ENCODE peak calls at places on chromosomes 16 and 17, in eight cellular contexts. Q is A172; J is activated naive CD4-positive, alpha-beta T cell treated with Interleukin-2 at 50 U/mL for 16 hours; B is NCI-H1105; P is activated T-helper 1 cell treated with Interleukin-2 at 50 U/mL for 16 hours; T is posterior cingulate gyrus; O is AML-193; C is NCI-H524. D is an unnamed sample.

GRCh38 chr17:3556905-3557767 is 476 bp downstream of the TRPV3 start:
- DNase-seq in Q (peak; percentile 52), J (no peak), B (no peak), P (no peak), T (no peak), O (no peak), C (no peak), D (no peak)

GRCh38 chr16:23131841-23132576 is 17.2 kb downstream of the USP31 start:
- DNase-seq in Q (no peak), J (no peak), B (no peak), P (no peak), T (peak; percentile 29), O (no peak), C (no peak), D (no peak)

GRCh38 chr16:81168406-81168805 is 70.1 kb upstream of the BCO1 start:
- DNase-seq in Q (no peak), J (no peak), B (no peak), P (no peak), T (no peak), O (no peak), C (no peak), D (no peak)

GRCh38 chr16:53732296-53732929 is 28.5 kb downstream of the FTO start:
- DNase-seq in Q (no peak), J (no peak), B (no peak), P (no peak), T (no peak), O (no peak), C (no peak), D (no peak)

GRCh38 chr16:53530046-53530445 is 27.0 kb upstream of the AKTIP start:
- DNase-seq in Q (no peak), J (no peak), B (peak; percentile 89), P (no peak), T (no peak), O (no peak), C (peak; percentile 90), D (peak; percentile 65)

GRCh38 chr17:80031691-80032480 is 3.8 kb downstream of the TBC1D16 start:
- DNase-seq in Q (no peak), J (no peak), B (no peak), P (no peak), T (no peak), O (no peak), C (peak; percentile 60), D (peak; percentile 47)

GRCh38 chr17:74244128-74244527 is 29.9 kb upstream of the DNAI2 start:
- DNase-seq in Q (no peak), J (no peak), B (no peak), P (no peak), T (no peak), O (no peak), C (no peak), D (no peak)

GRCh38 chr16:56559109-56559508 is 5.8 kb upstream of the MT4 start:
- DNase-seq in Q (no peak), J (no peak), B (no peak), P (no peak), T (no peak), O (no peak), C (no peak), D (no peak)

GRCh38 chr17:55962931-55963378 is 190.3 kb upstream of the ANKFN1 start:
- DNase-seq in Q (no peak), J (no peak), B (no peak), P (no peak), T (no peak), O (no peak), C (no peak), D (no peak)

GRCh38 chr16:57304169-57305061 is 19.9 kb upstream of the PLLP start:
- DNase-seq in Q (peak; percentile 91), J (no peak), B (no peak), P (no peak), T (no peak), O (no peak), C (no peak), D (no peak)

GRCh38 chr17:41082565-41083136 is 1.3 kb upstream of the KRTAP4-7 start:
- DNase-seq in Q (peak; percentile 49), J (no peak), B (no peak), P (no peak), T (no peak), O (no peak), C (no peak), D (no peak)

GRCh38 chr17:6506679-6507231 is 49.6 kb downstream of the PITPNM3 start:
- DNase-seq in Q (peak; percentile 99), J (no peak), B (no peak), P (no peak), T (no peak), O (no peak), C (no peak), D (no peak)

GRCh38 chr16:50151322-50151721 is 1.8 kb upstream of the TENT4B start:
- DNase-seq in Q (no peak), J (no peak), B (no peak), P (no peak), T (no peak), O (no peak), C (no peak), D (no peak)

GRCh38 chr17:38745545-38745944 is 2.6 kb downstream of the PCGF2 start:
- DNase-seq in Q (no peak), J (no peak), B (peak; percentile 72), P (no peak), T (no peak), O (no peak), C (peak; percentile 89), D (peak; percentile 84)

GRCh38 chr16:14240216-14240843 is 169.2 kb downstream of the MRTFB start:
- DNase-seq in Q (no peak), J (no peak), B (no peak), P (no peak), T (no peak), O (no peak), C (no peak), D (no peak)

GRCh38 chr17:61996916-61997605 is 68.0 kb downstream of the MED13 start:
- DNase-seq in Q (no peak), J (no peak), B (no peak), P (no peak), T (no peak), O (no peak), C (no peak), D (no peak)

GRCh38 chr16:27403601-27403992 is 1.6 kb downstream of the IL21R start:
- DNase-seq in Q (no peak), J (peak; percentile 15), B (no peak), P (no peak), T (no peak), O (no peak), C (no peak), D (no peak)

GRCh38 chr16:68444058-68444657 is 4.2 kb downstream of the SMPD3 start:
- DNase-seq in Q (peak; percentile 58), J (peak; percentile 9), B (no peak), P (no peak), T (no peak), O (no peak), C (no peak), D (peak; percentile 10)

GRCh38 chr17:58528443-58528842 is 14.0 kb upstream of the MTMR4 start:
- DNase-seq in Q (no peak), J (no peak), B (no peak), P (no peak), T (no peak), O (no peak), C (no peak), D (no peak)

GRCh38 chr17:5022171-5022711 is 13.0 kb downstream of the SLC52A1 start:
- DNase-seq in Q (no peak), J (no peak), B (no peak), P (no peak), T (no peak), O (no peak), C (no peak), D (no peak)

GRCh38 chr16:56451753-56452689 is 667 bp downstream of the OGFOD1 start:
- DNase-seq in Q (peak; percentile 44), J (peak; percentile 10), B (peak; percentile 68), P (no peak), T (no peak), O (no peak), C (peak; percentile 68), D (peak; percentile 75)

GRCh38 chr17:36195474-36196098 is 972 bp downstream of the CCL3L1 start:
- DNase-seq in Q (no peak), J (no peak), B (no peak), P (no peak), T (no peak), O (no peak), C (no peak), D (no peak)

GRCh38 chr16:22099256-22099975 is 7.1 kb downstream of the VWA3A start:
- DNase-seq in Q (no peak), J (no peak), B (no peak), P (no peak), T (no peak), O (no peak), C (no peak), D (no peak)

GRCh38 chr17:76408037-76408849 is 23.8 kb downstream of the SPHK1 start:
- DNase-seq in Q (peak; percentile 56), J (peak; percentile 74), B (peak; percentile 57), P (peak; percentile 46), T (no peak), O (peak; percentile 60), C (peak; percentile 80), D (peak; percentile 66)

GRCh38 chr17:16923097-16923903 is 48.6 kb downstream of the TNFRSF13B start:
- DNase-seq in Q (no peak), J (peak; percentile 0), B (no peak), P (no peak), T (no peak), O (no peak), C (no peak), D (no peak)

GRCh38 chr17:2789700-2790099 is 6.5 kb upstream of the RAP1GAP2 start:
- DNase-seq in Q (no peak), J (no peak), B (no peak), P (no peak), T (no peak), O (peak; percentile 13), C (no peak), D (no peak)